ENCODE peak calls at places on chromosomes 5 and 9, in seven cellular contexts. R is mesendoderm; O is choroid plexus epithelial cell; Q is CD8-positive, alpha-beta memory T cell; Z is stimulated activated CD8-positive, alpha-beta memory T cell treated with anti-CD3 and anti-CD28 coated beads, Interleukin-4, amount 100 ng/mL, for 24 hours; Y is activated CD8-positive, alpha-beta memory T cell treated with anti-CD3 and anti-CD28 coated beads for 48 hours; N is HFF-Myc. S is an unnamed sample.
A peak's percentile ranks its signal among the peaks of the same experiment; 100 is the strongest.

GRCh38 chr9:34986541-34987047 is 3.0 kb upstream of the DNAJB5 start:
- DNase-seq in R (peak; percentile 88), O (peak; percentile 31), Q (peak; percentile 75), Z (peak; percentile 30), Y (no peak), N (no peak), S (no peak)

GRCh38 chr5:148991606-148992005 is 71.3 kb downstream of the SH3TC2 start:
- DNase-seq in R (no peak), O (no peak), Q (no peak), Z (no peak), Y (no peak), N (no peak), S (no peak)

GRCh38 chr5:178357127-178357526 is 124.5 kb upstream of the PHYKPL start:
- DNase-seq in R (peak; percentile 94), O (peak; percentile 11), Q (no peak), Z (no peak), Y (no peak), N (no peak), S (no peak)

GRCh38 chr9:131605770-131606590 is 60.7 kb downstream of the PRRT1B start:
- DNase-seq in R (no peak), O (no peak), Q (no peak), Z (no peak), Y (no peak), N (no peak), S (no peak)

GRCh38 chr5:31992377-31992776 is 181.7 kb downstream of the GOLPH3 start:
- DNase-seq in R (no peak), O (no peak), Q (no peak), Z (no peak), Y (no peak), N (no peak), S (no peak)

GRCh38 chr9:111599948-111600343 is 499 bp upstream of the PTGR1 start:
- DNase-seq in R (no peak), O (no peak), Q (no peak), Z (no peak), Y (no peak), N (no peak), S (no peak)

GRCh38 chr5:111135946-111136345 is 43.8 kb downstream of the WDR36 start:
- DNase-seq in R (no peak), O (no peak), Q (no peak), Z (no peak), Y (no peak), N (peak; percentile 24), S (no peak)

GRCh38 chr5:132498686-132499271 is 8.2 kb upstream of the IRF1 start:
- DNase-seq in R (no peak), O (no peak), Q (no peak), Z (no peak), Y (no peak), N (no peak), S (no peak)

GRCh38 chr9:127705577-127706215 is 1.1 kb upstream of the CFAP157 start:
- DNase-seq in R (no peak), O (no peak), Q (peak; percentile 39), Z (no peak), Y (no peak), N (no peak), S (no peak)

GRCh38 chr5:132364319-132364718 is 5.2 kb upstream of the SLC22A5 start:
- DNase-seq in R (no peak), O (peak; percentile 81), Q (no peak), Z (no peak), Y (no peak), N (no peak), S (no peak)

GRCh38 chr5:33763435-33763834 is 128.4 kb downstream of the ADAMTS12 start:
- DNase-seq in R (no peak), O (no peak), Q (no peak), Z (no peak), Y (no peak), N (no peak), S (no peak)

GRCh38 chr5:125317546-125317995 is 571.1 kb upstream of the ZNF608 start:
- DNase-seq in R (peak; percentile 24), O (no peak), Q (no peak), Z (no peak), Y (no peak), N (no peak), S (no peak)

GRCh38 chr5:179150011-179150410 is 89.8 kb downstream of the ZNF354C start:
- DNase-seq in R (no peak), O (no peak), Q (no peak), Z (no peak), Y (no peak), N (no peak), S (no peak)

GRCh38 chr9:133640580-133641395 is 4.6 kb downstream of the DBH start:
- DNase-seq in R (no peak), O (no peak), Q (no peak), Z (no peak), Y (no peak), N (no peak), S (no peak)

GRCh38 chr9:89137548-89138462 is 40.8 kb downstream of the SHC3 start:
- DNase-seq in R (no peak), O (peak; percentile 97), Q (no peak), Z (no peak), Y (no peak), N (peak; percentile 63), S (peak; percentile 38)

GRCh38 chr9:36632892-36633291 is 60.2 kb downstream of the MELK start:
- DNase-seq in R (peak; percentile 26), O (peak; percentile 73), Q (no peak), Z (no peak), Y (no peak), N (peak; percentile 10), S (no peak)

GRCh38 chr5:82473262-82473661 is 195.1 kb upstream of the RPS23 start:
- DNase-seq in R (no peak), O (no peak), Q (no peak), Z (no peak), Y (no peak), N (no peak), S (no peak)

GRCh38 chr5:92518318-92518913 is 1062.6 kb downstream of the NR2F1-AS1 start:
- DNase-seq in R (peak; percentile 57), O (peak; percentile 80), Q (no peak), Z (no peak), Y (no peak), N (peak; percentile 44), S (no peak)

GRCh38 chr5:32778403-32778802 is 67.3 kb downstream of the NPR3 start:
- DNase-seq in R (no peak), O (no peak), Q (no peak), Z (no peak), Y (no peak), N (no peak), S (no peak)

GRCh38 chr5:114361724-114362196 is at the start of gene KCNN2:
- DNase-seq in R (peak; percentile 93), O (peak; percentile 35), Q (no peak), Z (no peak), Y (no peak), N (peak; percentile 76), S (no peak)

GRCh38 chr9:132538071-132538470 is 44.3 kb upstream of the BARHL1 start:
- DNase-seq in R (no peak), O (no peak), Q (no peak), Z (no peak), Y (no peak), N (no peak), S (no peak)

GRCh38 chr5:93800988-93801811 is 59.8 kb upstream of the POU5F2 start:
- DNase-seq in R (peak; percentile 35), O (peak; percentile 82), Q (no peak), Z (no peak), Y (no peak), N (peak; percentile 19), S (no peak)

GRCh38 chr9:75147638-75148037 is 59.3 kb downstream of the OSTF1 start:
- DNase-seq in R (no peak), O (peak; percentile 28), Q (no peak), Z (no peak), Y (no peak), N (no peak), S (no peak)

GRCh38 chr9:134301387-134302129 is 24.7 kb upstream of the RXRA start:
- DNase-seq in R (no peak), O (no peak), Q (peak; percentile 82), Z (peak; percentile 47), Y (peak; percentile 31), N (no peak), S (no peak)

GRCh38 chr9:128685022-128685332 is 4.0 kb upstream of the SET start:
- DNase-seq in R (no peak), O (peak; percentile 73), Q (no peak), Z (no peak), Y (no peak), N (no peak), S (no peak)

GRCh38 chr9:76018767-76019166 is 128.3 kb downstream of the PCSK5 start:
- DNase-seq in R (peak; percentile 59), O (no peak), Q (no peak), Z (no peak), Y (no peak), N (no peak), S (no peak)

GRCh38 chr5:75622564-75622963 is 11.3 kb downstream of the ANKDD1B start:
- DNase-seq in R (no peak), O (no peak), Q (no peak), Z (no peak), Y (no peak), N (no peak), S (no peak)

S was measured in omental fat pad.